ENCODE peak calls at places on chromosomes 2 and 18, in four cellular contexts. B is HepG2, L is H1, R is K562. H is an unnamed sample.

GRCh38 chr18:29556070-29556469 is 1379.1 kb upstream of the CDH2 start:
- DNase-seq in B (no peak), L (no peak), R (no peak), H (no peak)

GRCh38 chr18:61400714-61401113 is 67.5 kb downstream of the CDH20 start:
- DNase-seq in B (no peak), L (no peak), R (no peak), H (no peak)

GRCh38 chr2:224982910-224983688 is 59.2 kb downstream of the DOCK10 start:
- DNase-seq in B (no peak), L (no peak), R (no peak), H (peak; percentile 61)

GRCh38 chr2:46338674-46339073 is 41.5 kb downstream of the EPAS1 start:
- DNase-seq in B (no peak), L (no peak), R (no peak), H (no peak)

GRCh38 chr2:85088921-85089320 is 44.3 kb upstream of the TCF7L1 start:
- DNase-seq in B (no peak), L (peak; percentile 48), R (no peak), H (no peak)

GRCh38 chr2:238174701-238175100 is 15.9 kb downstream of the ERFE start:
- DNase-seq in B (no peak), L (no peak), R (no peak), H (no peak)

GRCh38 chr18:22858121-22858520 is 75.0 kb upstream of the RBBP8 start:
- DNase-seq in B (no peak), L (no peak), R (no peak), H (no peak)

GRCh38 chr2:111171337-111171930 is 50.7 kb downstream of the BCL2L11 start:
- DNase-seq in B (no peak), L (no peak), R (no peak), H (no peak)

GRCh38 chr18:75113455-75113854 is 95.5 kb downstream of the PTGR3 start:
- DNase-seq in B (no peak), L (no peak), R (no peak), H (no peak)

GRCh38 chr2:86281066-86281700 is 56.2 kb downstream of the REEP1 start:
- DNase-seq in B (no peak), L (peak; percentile 4), R (no peak), H (no peak)

GRCh38 chr18:75247041-75247551 is 36.5 kb downstream of the TSHZ1 start:
- DNase-seq in B (no peak), L (no peak), R (no peak), H (no peak)

GRCh38 chr2:187404431-187405110 is 43.5 kb downstream of the CALCRL start:
- DNase-seq in B (no peak), L (no peak), R (no peak), H (no peak)

GRCh38 chr2:226466124-226466523 is 333.5 kb downstream of the IRS1 start:
- DNase-seq in B (no peak), L (no peak), R (no peak), H (no peak)

GRCh38 chr2:131966256-131966655 is 195.5 kb downstream of the ANKRD30BL start:
- DNase-seq in B (no peak), L (no peak), R (no peak), H (no peak)

GRCh38 chr2:36468463-36469266 is 113.1 kb downstream of the CRIM1 start:
- DNase-seq in B (no peak), L (no peak), R (no peak), H (no peak)

GRCh38 chr2:144996225-144996795 is 476.4 kb upstream of the ZEB2 start:
- DNase-seq in B (no peak), L (no peak), R (no peak), H (no peak)
- TF ChIP-seq HDAC6 in B (no peak), L (no peak), R (no peak), H (no peak)

GRCh38 chr2:56230171-56230570 is 46.4 kb downstream of the CCDC85A start:
- DNase-seq in B (no peak), L (no peak), R (no peak), H (no peak)

GRCh38 chr2:56229397-56230060 is 45.7 kb downstream of the CCDC85A start:
- DNase-seq in B (no peak), L (no peak), R (no peak), H (no peak)

GRCh38 chr2:56231361-56231760 is 47.6 kb downstream of the CCDC85A start:
- DNase-seq in B (no peak), L (no peak), R (no peak), H (no peak)

GRCh38 chr2:56224316-56224715 is 40.5 kb downstream of the CCDC85A start:
- DNase-seq in B (no peak), L (no peak), R (no peak), H (no peak)

GRCh38 chr2:56227811-56228210 is 44.0 kb downstream of the CCDC85A start:
- DNase-seq in B (no peak), L (no peak), R (no peak), H (no peak)
- H3K9me3 ChIP-seq in B (no peaks in the 10 kb centered on the region), L (no peaks in the 10 kb centered on the region), R (no peaks in the 10 kb centered on the region), H (no peaks in the 10 kb centered on the region)

GRCh38 chr18:31920326-31920725 is 22.6 kb downstream of the TRAPPC8 start:
- DNase-seq in B (no peak), L (no peak), R (no peak), H (no peak)

DNA sequence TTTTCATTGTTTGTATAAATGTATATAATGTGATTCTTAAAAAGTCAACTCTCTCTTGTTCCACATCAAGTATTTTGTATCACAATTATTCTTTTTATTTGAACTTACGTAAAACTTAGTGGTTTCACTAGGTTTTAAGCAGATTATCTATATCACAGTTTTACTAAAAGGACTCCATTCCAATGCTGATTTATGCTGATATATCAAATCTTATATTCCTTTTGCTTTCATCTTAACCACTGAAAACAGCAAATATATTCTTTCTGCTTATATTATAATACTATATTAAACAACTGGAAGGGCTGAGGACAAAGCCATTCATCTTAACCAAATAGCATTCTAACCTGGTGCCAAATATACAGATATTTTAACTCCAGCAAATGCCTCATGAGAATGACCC is 24.2 kb downstream of the TRAPPC8 start:
- DNase-seq in B (no peak), L (no peak), R (no peak), H (no peak)
- H3K79me2 ChIP-seq in B (peaks cover 3% of the 10 kb centered on the region), L (no peaks in the 10 kb centered on the region), R (peaks cover 26% of the 10 kb centered on the region), H (no peaks in the 10 kb centered on the region)

GRCh38 chr2:15799432-15799827 is 140.9 kb upstream of the MYCN start:
- DNase-seq in B (no peak), L (no peak), R (no peak), H (no peak)
- TF ChIP-seq HDAC6 in B (no peak), L (no peak), R (no peak), H (no peak)

DNA sequence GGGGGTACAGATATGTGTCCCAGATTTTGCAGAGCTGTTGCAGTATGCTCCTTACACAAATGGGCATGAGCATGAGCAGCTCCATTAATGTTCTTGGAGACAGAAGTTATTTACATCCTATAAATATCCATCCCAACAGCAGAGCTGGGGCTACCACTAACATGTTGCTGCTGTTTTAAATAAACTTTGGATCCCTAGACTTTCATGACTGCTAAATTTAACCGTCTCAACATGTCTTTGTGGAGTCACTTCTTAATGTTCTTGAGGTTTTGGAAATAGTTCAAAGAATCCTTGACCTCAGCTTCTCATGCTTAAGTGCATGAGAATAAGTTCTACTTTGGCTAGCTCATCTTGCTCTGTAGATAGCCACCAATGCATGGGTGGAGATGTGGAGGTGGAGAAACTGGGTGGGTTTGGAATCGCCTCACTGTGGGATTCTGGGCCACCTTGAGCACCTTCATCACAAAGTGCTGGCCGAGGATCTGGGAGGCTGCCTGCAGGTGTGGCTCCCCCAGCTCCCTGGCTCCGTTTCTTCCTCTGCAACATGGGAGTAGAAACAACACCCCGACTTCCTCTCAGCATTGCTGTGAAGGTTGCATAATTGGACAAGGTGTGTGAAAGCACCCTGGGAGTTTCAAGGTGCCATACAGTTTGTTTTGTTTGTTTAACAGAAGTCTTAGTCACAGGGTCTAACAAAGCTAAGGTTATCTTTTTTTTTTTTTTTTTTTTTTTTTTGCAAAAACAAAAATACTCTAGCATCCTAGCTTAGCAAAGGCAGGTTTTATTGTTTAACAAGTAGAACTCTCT is 307.2 kb downstream of the MYCN start:
- DNase-seq in B (no peak), L (peak; percentile 20), R (no peak), H (no peak)
- H3K9me3 ChIP-seq in B (no peaks in the 10 kb centered on the region), L (no peaks in the 10 kb centered on the region), R (no peaks in the 10 kb centered on the region), H (no peaks in the 10 kb centered on the region)

GRCh38 chr2:66344087-66344663 is 90.8 kb upstream of the MEIS1 start:
- DNase-seq in B (no peak), L (no peak), R (no peak), H (no peak)
- H3K79me2 ChIP-seq in B (no peaks in the 10 kb centered on the region), L (no peaks in the 10 kb centered on the region), R (no peaks in the 10 kb centered on the region), H (no peaks in the 10 kb centered on the region)

H was measured in GM12878.